ENCODE peak calls at places on chromosomes 1 and 21, in seven cellular contexts. A, F, O, R, D, V and U are unnamed samples.

GRCh38 chr1:207091185-207091906 is 2.7 kb downstream of the C4BPB start:
- DNase-seq in O (no peak), R (no peak), V (peak; percentile 40), F (no peak), A (no peak), D (no peak), U (no peak)

GRCh38 chr1:3481836-3482589 is 27.5 kb downstream of the ARHGEF16 start:
- DNase-seq in D (no peak), V (no peak), A (no peak), R (no peak), F (no peak), O (no peak), U (no peak)

GRCh38 chr1:106986603-106987002 is 69.9 kb upstream of the PRMT6 start:
- DNase-seq in O (no peak), V (no peak), F (no peak), D (peak; percentile 45), R (no peak), A (no peak), U (no peak)

GRCh38 chr21:28761709-28762356 is 230.8 kb downstream of the LTN1 start:
- DNase-seq in A (no peak), O (no peak), V (no peak), R (no peak), F (no peak), D (no peak), U (no peak)

GRCh38 chr1:156489166-156489934 is 11.2 kb downstream of the MEF2D start:
- DNase-seq in V (peak; percentile 78), O (peak; percentile 100), D (peak; percentile 78), F (no peak), R (no peak), A (no peak), U (no peak)

GRCh38 chr1:59367269-59368006 is 70.5 kb downstream of the FGGY start:
- DNase-seq in V (no peak), F (peak; percentile 97), R (peak; percentile 97), D (peak; percentile 86), A (no peak), O (peak; percentile 48), U (no peak)

GRCh38 chr1:9101510-9102146 is 27.3 kb downstream of the GPR157 start:
- DNase-seq in V (peak; percentile 73), A (no peak), O (peak; percentile 70), D (peak; percentile 94), F (peak; percentile 71), R (peak; percentile 76), U (no peak)

GRCh38 chr1:73401666-73402065 is 796.3 kb downstream of the LRRIQ3 start:
- DNase-seq in O (no peak), V (no peak), F (no peak), R (no peak), A (no peak), D (no peak), U (no peak)

GRCh38 chr1:240000634-240001033 is 91.0 kb upstream of the FMN2 start:
- DNase-seq in R (peak; percentile 83), O (no peak), F (peak; percentile 53), V (no peak), D (peak; percentile 92), A (no peak), U (no peak)

GRCh38 chr1:21613072-21613867 is 55.9 kb downstream of the RAP1GAP start:
- DNase-seq in V (no peak), A (no peak), D (no peak), F (no peak), R (no peak), O (no peak), U (no peak)

GRCh38 chr1:16129921-16130543 is 25.8 kb downstream of the EPHA2 start:
- DNase-seq in O (no peak), D (peak; percentile 67), F (no peak), R (no peak), V (no peak), A (no peak), U (no peak)

GRCh38 chr1:68228833-68229232 is 3.5 kb downstream of the WLS start:
- DNase-seq in F (peak; percentile 46), A (no peak), O (no peak), D (no peak), V (no peak), R (peak; percentile 56), U (no peak)

GRCh38 chr1:77170687-77171086 is 48.5 kb downstream of the PIGK start:
- DNase-seq in V (no peak), R (peak; percentile 59), O (no peak), F (peak; percentile 53), D (no peak), A (no peak), U (no peak)

GRCh38 chr1:116586741-116587143 is 15.9 kb upstream of the CD58 start:
- DNase-seq in D (no peak), R (no peak), V (no peak), A (no peak), F (no peak), O (no peak), U (no peak)

GRCh38 chr21:32520885-32521735 is 64.2 kb downstream of the TCP10L start:
- DNase-seq in F (peak; percentile 99), D (peak; percentile 93), R (peak; percentile 98), A (no peak), O (no peak), V (no peak), U (no peak)

GRCh38 chr1:16386454-16387113 is 19.5 kb downstream of the SZRD1 start:
- DNase-seq in D (peak; percentile 94), O (no peak), A (no peak), V (no peak), R (peak; percentile 78), F (peak; percentile 81), U (no peak)

GRCh38 chr1:3029991-3030662 is 8.9 kb downstream of the ACTRT2 start:
- DNase-seq in R (no peak), A (no peak), O (no peak), V (no peak), F (no peak), D (peak; percentile 38), U (no peak)

GRCh38 chr1:199529324-199529723 is 498.2 kb upstream of the NR5A2 start:
- DNase-seq in R (no peak), F (no peak), V (no peak), D (no peak), O (no peak), A (no peak), U (no peak)

GRCh38 chr1:71465093-71465492 is 384.3 kb upstream of the ZRANB2 start:
- DNase-seq in F (no peak), O (no peak), D (no peak), A (no peak), R (no peak), V (no peak), U (no peak)

GRCh38 chr1:27937524-27937836 is 2.7 kb downstream of the SMPDL3B start:
- DNase-seq in R (no peak), O (no peak), V (no peak), F (no peak), A (no peak), D (peak; percentile 52), U (no peak)

GRCh38 chr1:240575976-240576666 is 35.8 kb downstream of the GREM2 start:
- DNase-seq in F (peak; percentile 31), R (peak; percentile 50), A (no peak), V (peak; percentile 97), D (peak; percentile 74), O (peak; percentile 27), U (no peak)

GRCh38 chr1:4853930-4854329 is 199.5 kb downstream of the AJAP1 start:
- DNase-seq in R (no peak), O (no peak), D (no peak), A (no peak), F (no peak), V (no peak), U (no peak)

GRCh38 chr1:93874025-93874651 is 4.9 kb downstream of the DNTTIP2 start:
- DNase-seq in V (no peak), O (peak; percentile 12), F (peak; percentile 68), A (no peak), R (peak; percentile 78), D (peak; percentile 66), U (no peak)
- TF ChIP-seq CTCF in V (peak; percentile 35), O (peak; percentile 68), F (peak; percentile 71), A (peak; percentile 47), R (peak; percentile 75), D (peak; percentile 62), U (peak; percentile 65)

GRCh38 chr1:74737360-74737759 is 4.4 kb downstream of the TYW3 start:
- DNase-seq in A (no peak), R (no peak), V (no peak), F (no peak), D (no peak), O (no peak), U (no peak)
- TF ChIP-seq CTCF in A (no peak), R (no peak), V (no peak), F (no peak), D (no peak), O (no peak), U (no peak)

GRCh38 chr1:11594222-11594621 is 60.0 kb downstream of the FBXO2 start:
- DNase-seq in R (peak; percentile 53), A (no peak), O (no peak), V (no peak), D (no peak), F (peak; percentile 42), U (no peak)
- TF ChIP-seq CTCF in R (no peak), A (no peak), O (peak; percentile 23), V (no peak), D (peak; percentile 27), F (peak; percentile 27), U (peak; percentile 52)

DNA sequence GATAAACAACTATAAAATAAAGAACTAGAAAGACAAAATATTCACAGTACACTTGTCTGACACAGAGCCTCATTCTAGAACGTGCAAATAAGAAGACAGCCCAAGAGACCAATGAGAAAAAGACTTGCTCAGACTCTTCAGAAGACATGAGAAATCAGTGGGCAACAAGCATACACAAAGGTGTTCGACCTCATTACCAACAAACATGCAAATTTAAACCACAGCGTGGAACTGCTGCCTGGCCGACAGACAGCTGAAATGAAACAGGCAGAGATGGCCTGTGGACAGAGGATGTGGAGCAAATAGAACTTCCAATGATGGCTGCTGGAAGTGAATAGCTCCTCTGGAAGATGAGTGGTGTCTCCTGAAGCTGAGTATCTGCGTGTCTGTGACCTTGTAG is 22.4 kb upstream of the COL6A1 start:
- DNase-seq in V (no peak), A (no peak), R (no peak), F (no peak), O (no peak), D (no peak), U (no peak)
- TF ChIP-seq CTCF in V (no peak), A (no peak), R (no peak), F (no peak), O (no peak), D (no peak), U (no peak)